ENCODE peak calls at places on chromosomes 5 and 9, in five cellular contexts. Q is caudate nucleus, A is AG04450, G is psoas muscle, J is IMR-90. Z is an unnamed sample.

GRCh38 chr9:72268961-72269360 is 96.0 kb downstream of the ZFAND5 start:
- DNase-seq in J (no peak), G (no peak), A (no peak), Q (no peak), Z (no peak)

GRCh38 chr5:172959824-172960799 is 888 bp downstream of the RPL26L1 start:
- DNase-seq in G (no peak), J (no peak), A (no peak), Q (no peak), Z (no peak)

GRCh38 chr5:29899583-29899982 is 1293.9 kb upstream of the CDH6 start:
- DNase-seq in J (no peak), A (no peak), G (no peak), Q (no peak), Z (no peak)

GRCh38 chr5:59128646-59129290 is 545.9 kb downstream of the RAB3C start:
- DNase-seq in G (no peak), J (no peak), A (no peak), Q (no peak), Z (no peak)

GRCh38 chr9:68705636-68706578 is 867 bp downstream of the PIP5K1B start:
- DNase-seq in A (no peak), G (peak; percentile 64), Q (no peak), J (no peak), Z (no peak)

GRCh38 chr5:181215997-181216982 is 6.8 kb upstream of the TRIM41 start:
- DNase-seq in A (no peak), Q (no peak), G (no peak), J (no peak), Z (no peak)

GRCh38 chr9:116716441-116716840 is 29.3 kb downstream of the TRIM32 start:
- DNase-seq in J (no peak), Q (no peak), A (no peak), G (no peak), Z (no peak)

GRCh38 chr9:4328723-4329122 is 28.9 kb upstream of the GLIS3 start:
- DNase-seq in G (no peak), J (peak; percentile 59), Q (peak; percentile 4), A (no peak), Z (no peak)

GRCh38 chr5:108303611-108304010 is 78.3 kb downstream of the FBXL17 start:
- DNase-seq in G (no peak), Q (no peak), J (peak; percentile 36), A (no peak), Z (no peak)

GRCh38 chr9:137012694-137013570 is 15.1 kb downstream of the ABCA2 start:
- DNase-seq in Q (no peak), J (no peak), G (no peak), A (no peak), Z (no peak)

GRCh38 chr5:172508471-172509404 is 54.4 kb upstream of the SH3PXD2B start:
- DNase-seq in Q (no peak), A (no peak), J (no peak), G (no peak), Z (no peak)

GRCh38 chr9:20048985-20049384 is 260.1 kb upstream of the SLC24A2 start:
- DNase-seq in J (no peak), A (no peak), G (no peak), Q (no peak), Z (no peak)

GRCh38 chr9:84975926-84976325 is 306.4 kb downstream of the NTRK2 start:
- DNase-seq in J (no peak), Q (no peak), A (no peak), G (no peak), Z (no peak)

GRCh38 chr9:80086822-80087345 is 515.1 kb downstream of the TLE4 start:
- DNase-seq in G (no peak), A (no peak), J (no peak), Q (no peak), Z (no peak)

GRCh38 chr9:115808108-115808507 is 345.5 kb upstream of the PAPPA start:
- DNase-seq in G (no peak), J (no peak), A (no peak), Q (no peak), Z (no peak)

GRCh38 chr9:91522496-91522895 is 98.9 kb upstream of the NFIL3 start:
- DNase-seq in G (no peak), J (peak; percentile 50), A (no peak), Q (no peak), Z (no peak)

GRCh38 chr9:73219985-73220626 is 68.4 kb downstream of the ANXA1 start:
- DNase-seq in J (peak; percentile 9), A (no peak), G (no peak), Q (no peak), Z (no peak)

GRCh38 chr5:54965806-54966205 is 19.6 kb downstream of the ESM1 start:
- DNase-seq in Q (no peak), J (no peak), G (no peak), A (no peak), Z (no peak)

GRCh38 chr5:19739691-19740090 is 248.3 kb downstream of the CDH18 start:
- DNase-seq in J (no peak), G (no peak), A (no peak), Q (no peak), Z (no peak)

GRCh38 chr5:62342476-62342837 is 36.5 kb downstream of the KIF2A start:
- DNase-seq in Q (no peak), G (no peak), A (no peak), J (no peak), Z (no peak)

GRCh38 chr5:68375540-68375939 is 160.0 kb downstream of the PIK3R1 start:
- DNase-seq in A (no peak), J (no peak), Q (no peak), G (no peak), Z (no peak)

GRCh38 chr9:529721-530120 is 311.8 kb upstream of the DMRT1 start:
- DNase-seq in A (no peak), J (no peak), G (no peak), Q (no peak), Z (no peak)

GRCh38 chr5:73918791-73919221 is 292.8 kb downstream of the ARHGEF28 start:
- DNase-seq in J (no peak), Q (no peak), A (no peak), G (no peak), Z (no peak)

GRCh38 chr5:68033961-68034581 is 181.5 kb upstream of the PIK3R1 start:
- DNase-seq in J (peak; percentile 54), Q (no peak), A (peak; percentile 23), G (no peak), Z (peak; percentile 41)

DNA sequence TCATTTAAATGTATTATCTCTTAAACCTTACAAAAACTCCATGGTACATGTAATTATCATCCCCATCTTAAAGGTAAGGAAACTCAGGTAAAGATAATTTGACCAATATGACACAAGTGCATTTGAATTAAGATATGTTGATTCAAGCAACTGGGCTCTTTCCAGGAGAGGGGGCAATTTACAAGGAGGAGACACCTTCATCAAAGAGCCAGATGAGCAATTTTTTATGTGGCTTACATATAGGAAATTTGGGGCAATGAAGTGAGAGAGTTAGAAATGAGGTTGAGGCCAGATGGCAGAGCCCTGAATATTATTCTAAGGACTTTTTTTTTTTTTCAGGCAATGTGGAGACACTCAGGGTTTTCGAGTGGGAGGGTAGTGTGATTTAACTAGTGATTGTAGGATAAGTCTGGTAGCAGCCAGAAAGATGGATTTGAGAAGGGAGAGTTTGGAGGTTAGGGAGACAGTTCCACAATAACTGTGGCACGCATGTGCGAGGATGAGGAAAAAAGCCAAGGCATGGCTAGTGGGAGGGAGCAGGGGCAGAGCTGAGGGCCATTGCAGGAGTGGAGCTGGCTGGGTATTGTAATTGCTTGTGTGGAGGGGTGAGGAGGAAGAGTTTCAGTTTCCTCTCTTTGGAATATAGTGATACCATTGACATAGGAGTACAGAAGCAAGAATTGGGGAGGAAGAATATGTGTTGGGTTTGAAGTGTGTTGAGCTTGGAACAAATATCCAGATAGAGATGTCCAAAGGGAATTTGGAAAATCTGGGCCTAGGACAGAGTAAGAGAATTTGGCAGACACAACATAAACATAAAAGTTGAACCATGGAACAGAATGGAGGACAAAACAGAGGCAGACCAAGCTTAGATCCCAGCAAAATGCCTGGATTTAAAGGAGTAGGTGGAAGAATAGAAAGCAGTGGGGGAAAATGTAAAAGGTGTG is 72.0 kb downstream of the ACTBL2 start:
- DNase-seq in J (no peak), Q (no peak), G (no peak), A (no peak), Z (no peak)
- H3K27ac ChIP-seq in J (no peak overlapping the region), Q (no peak overlapping the region), G (no peak overlapping the region), A (no peak overlapping the region), Z (no peak overlapping the region)

GRCh38 chr9:128339761-128340690 is at the start of gene SLC27A4:
- DNase-seq in J (peak; percentile 66), A (no peak), Q (peak; percentile 73), G (peak; percentile 83), Z (peak; percentile 88)
- H3K27ac ChIP-seq in J (peak within 1 kb of the TSS; percentile 80), A (peak within 1 kb of the TSS; percentile 11), Q (peak within 1 kb of the TSS; percentile 31), G (peak within 1 kb of the TSS; percentile 73), Z (peak within 1 kb of the TSS; percentile 51)

DNA sequence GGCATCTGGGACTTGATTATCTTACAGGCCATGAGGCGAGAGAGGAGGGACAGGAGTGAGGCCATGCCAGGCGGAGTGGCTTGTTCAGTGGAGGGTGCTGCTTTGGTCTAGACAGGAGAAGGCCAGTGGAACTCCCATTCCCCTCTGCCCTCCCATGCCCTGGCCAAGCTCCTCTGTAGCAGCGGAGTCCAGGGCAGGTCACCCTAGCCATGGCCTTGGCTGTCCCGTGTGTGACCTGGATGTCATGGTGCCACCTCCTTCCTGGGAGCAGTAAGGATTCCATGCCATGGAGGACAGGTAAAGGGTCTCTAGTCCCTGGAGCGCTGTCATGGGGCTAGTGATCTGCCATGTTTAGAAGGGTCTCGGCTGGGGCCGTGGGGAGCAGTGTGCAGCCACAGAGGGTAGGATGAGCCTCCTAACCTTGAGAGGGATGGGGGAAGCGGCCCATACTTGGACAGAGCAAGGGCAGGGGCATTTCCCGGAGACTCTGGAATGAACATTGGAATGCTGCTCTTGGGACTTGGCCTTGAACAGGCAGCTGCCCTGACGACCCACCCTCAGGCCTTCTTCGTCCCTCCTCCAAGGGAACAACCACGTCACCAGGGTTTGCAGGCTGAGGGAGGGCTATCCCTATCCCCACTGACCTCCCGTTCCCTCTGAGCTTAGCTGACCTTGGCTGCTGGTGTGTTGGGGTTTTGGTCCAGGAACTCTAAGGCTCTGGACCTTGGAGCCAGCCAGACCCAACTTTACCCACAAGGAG is 100.4 kb downstream of the DAB2IP start:
- DNase-seq in J (no peak), Q (no peak), G (no peak), A (no peak), Z (no peak)
- H3K27ac ChIP-seq in J (no peak overlapping the region), Q (peak overlapping the region; percentile 93), G (peak overlapping the region; percentile 14), A (no peak overlapping the region), Z (peak overlapping the region; percentile 22)

DNA sequence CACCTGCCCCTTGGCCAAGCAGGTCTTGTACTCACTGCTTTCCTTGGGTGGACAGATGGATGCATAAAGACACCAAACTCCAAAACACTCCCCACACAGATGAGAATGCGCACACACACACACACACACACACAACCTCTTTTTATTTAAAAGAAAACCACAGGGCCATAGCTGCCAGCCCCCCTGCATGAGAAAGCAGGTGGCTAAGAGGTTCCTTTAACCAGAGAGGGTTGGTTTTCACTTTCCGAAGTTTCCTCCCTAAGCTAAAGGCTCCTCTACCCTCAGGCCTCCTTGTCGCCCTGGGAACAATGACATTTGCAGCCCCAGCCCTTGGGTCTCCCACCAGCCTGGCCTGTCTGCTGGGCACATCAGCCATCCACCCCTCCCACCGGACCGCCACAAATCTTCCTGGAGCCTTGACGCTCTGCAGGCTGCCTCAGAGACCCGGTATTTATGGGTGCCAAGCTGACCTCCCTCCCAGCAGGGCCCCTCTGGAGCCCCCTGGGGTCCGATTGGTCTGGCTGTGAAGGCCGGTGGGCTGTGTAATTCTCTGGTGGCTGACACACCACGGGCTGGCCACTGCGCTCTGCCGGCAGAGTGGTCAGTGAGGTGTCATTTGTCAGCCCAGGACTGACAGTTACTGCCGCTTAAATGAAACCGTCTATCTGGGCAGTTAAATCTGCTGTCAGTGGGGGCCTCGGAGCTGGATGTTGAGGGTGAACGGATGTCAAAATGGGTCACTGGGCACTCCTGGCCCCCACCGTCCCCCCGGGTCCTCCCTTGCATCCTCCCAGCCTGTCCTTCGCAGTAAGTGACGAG is 10.9 kb downstream of the NR5A1 start:
- DNase-seq in A (no peak), Q (no peak), J (no peak), G (no peak), Z (no peak)
- H3K27ac ChIP-seq in A (no peak overlapping the region), Q (no peak overlapping the region), J (no peak overlapping the region), G (no peak overlapping the region), Z (no peak overlapping the region)